ENCODE peak calls at places on chromosomes 6 and 20, in six cellular contexts. K, V, E, F, Y and W are unnamed samples.

GRCh38 chr6:144283781-144284473 is 1.2 kb upstream of the UTRN start:
- DNase-seq in K (no peak), V (no peak), E (no peak), F (no peak), Y (no peak), W (no peak)

GRCh38 chr6:163965426-163966348 is 551.2 kb downstream of the QKI start:
- DNase-seq in K (no peak), V (peak), E (peak), F (no peak), Y (no peak), W (no peak)

GRCh38 chr20:58010186-58010585 is 218.3 kb downstream of the ANKRD60 start:
- DNase-seq in K (peak), V (no peak), E (no peak), F (no peak), Y (no peak), W (no peak)

GRCh38 chr6:77092971-77093370 is 370.3 kb downstream of the HTR1B start:
- DNase-seq in K (no peak), V (no peak), E (no peak), F (no peak), Y (no peak), W (no peak)

GRCh38 chr6:39849228-39849627 is 57.1 kb downstream of the DAAM2 start:
- DNase-seq in K (no peak), V (no peak), E (no peak), F (no peak), Y (no peak), W (no peak)

GRCh38 chr6:45681860-45682488 is 304.2 kb upstream of the SUPT3H start:
- DNase-seq in K (no peak), V (no peak), E (no peak), F (peak), Y (no peak), W (no peak)

GRCh38 chr6:81451787-81452186 is 300.7 kb downstream of the TENT5A start:
- DNase-seq in K (no peak), V (peak), E (no peak), F (no peak), Y (no peak), W (no peak)

GRCh38 chr6:42404494-42404893 is 47.2 kb downstream of the TRERF1 start:
- DNase-seq in K (no peak), V (peak), E (no peak), F (no peak), Y (peak), W (no peak)

GRCh38 chr20:34999021-34999451 is 43.4 kb downstream of the MYH7B start:
- DNase-seq in K (no peak), V (no peak), E (no peak), F (no peak), Y (no peak), W (no peak)

GRCh38 chr6:109513571-109514071 is 30.6 kb upstream of the ZBTB24 start:
- DNase-seq in K (no peak), V (no peak), E (no peak), F (no peak), Y (no peak), W (no peak)

GRCh38 chr6:71222676-71223075 is 65.9 kb upstream of the OGFRL1 start:
- DNase-seq in K (no peak), V (no peak), E (no peak), F (no peak), Y (no peak), W (no peak)

GRCh38 chr6:169967687-169968086 is 216.3 kb downstream of the ERMARD start:
- DNase-seq in K (no peak), V (no peak), E (no peak), F (no peak), Y (no peak), W (no peak)

DNA sequence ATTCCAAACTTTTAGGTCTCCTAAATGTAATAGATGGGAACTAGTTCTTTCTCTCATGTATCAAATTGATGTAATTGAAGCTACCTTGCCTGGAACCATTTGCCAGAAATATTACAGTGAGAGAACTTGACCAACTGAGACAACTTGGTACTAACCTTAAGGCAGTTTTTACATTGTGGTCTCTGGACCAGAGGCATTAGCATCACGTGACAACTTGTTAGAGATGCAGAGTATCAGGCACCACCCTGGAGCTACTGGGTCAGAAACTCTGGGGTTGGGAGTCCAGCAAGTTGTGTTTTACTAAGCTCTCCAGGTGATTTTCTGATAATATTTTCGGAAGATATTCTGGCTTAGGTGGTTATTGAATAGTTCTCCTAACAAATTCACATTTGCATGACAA is 982.1 kb upstream of the SLC35B3 start:
- DNase-seq in K (no peak), V (no peak), E (no peak), F (no peak), Y (no peak), W (no peak)
- H3K27ac ChIP-seq in K (no peak), V (no peak), E (no peak), F (no peak), Y (no peak), W (no peak)

GRCh38 chr20:62236997-62237771 is 1.1 kb upstream of the OSBPL2 start:
- DNase-seq in K (no peak), V (no peak), E (no peak), F (no peak), Y (no peak), W (no peak)
- H3K27ac ChIP-seq in K (no peak), V (peak), E (peak), F (no peak), Y (peak), W (no peak)

GRCh38 chr6:79878142-79878748 is 69.1 kb downstream of the ELOVL4 start:
- DNase-seq in K (no peak), V (no peak), E (peak), F (no peak), Y (peak), W (no peak)
- H3K27ac ChIP-seq in K (no peak), V (no peak), E (no peak), F (no peak), Y (no peak), W (no peak)

GRCh38 chr6:24743944-24744335 is 25.0 kb upstream of the C6orf62 start:
- DNase-seq in K (no peak), V (no peak), E (no peak), F (no peak), Y (no peak), W (no peak)
- H3K27ac ChIP-seq in K (no peak), V (peak), E (no peak), F (no peak), Y (peak), W (peak)

GRCh38 chr6:168219167-168219566 is 100.4 kb downstream of the DACT2 start:
- DNase-seq in K (no peak), V (no peak), E (no peak), F (no peak), Y (no peak), W (no peak)
- H3K27ac ChIP-seq in K (no peak), V (no peak), E (no peak), F (no peak), Y (no peak), W (no peak)

DNA sequence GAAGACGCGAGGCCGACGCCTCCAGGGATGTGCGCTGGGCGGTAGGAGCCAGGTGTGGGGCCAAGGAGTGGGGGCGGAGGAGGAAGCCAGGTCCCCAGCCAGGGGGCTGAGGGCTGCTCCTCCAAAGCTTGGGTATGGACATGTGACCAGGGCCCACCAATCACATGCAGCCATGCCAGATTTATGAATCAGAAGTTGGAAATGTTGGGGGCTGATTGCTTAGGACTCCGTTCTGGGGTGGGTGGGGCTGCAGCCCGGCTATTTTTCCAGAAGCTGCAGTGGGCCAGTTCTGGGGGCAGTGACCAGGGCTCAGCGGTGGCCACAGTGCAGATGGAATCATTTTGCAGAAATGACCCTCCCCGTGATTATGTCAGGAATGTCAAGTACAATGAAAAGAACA is 96.0 kb downstream of the CEBPB start:
- DNase-seq in K (peak), V (peak), E (peak), F (no peak), Y (no peak), W (no peak)
- H3K27ac ChIP-seq in K (no peak), V (peak), E (no peak), F (no peak), Y (peak), W (peak)

DNA sequence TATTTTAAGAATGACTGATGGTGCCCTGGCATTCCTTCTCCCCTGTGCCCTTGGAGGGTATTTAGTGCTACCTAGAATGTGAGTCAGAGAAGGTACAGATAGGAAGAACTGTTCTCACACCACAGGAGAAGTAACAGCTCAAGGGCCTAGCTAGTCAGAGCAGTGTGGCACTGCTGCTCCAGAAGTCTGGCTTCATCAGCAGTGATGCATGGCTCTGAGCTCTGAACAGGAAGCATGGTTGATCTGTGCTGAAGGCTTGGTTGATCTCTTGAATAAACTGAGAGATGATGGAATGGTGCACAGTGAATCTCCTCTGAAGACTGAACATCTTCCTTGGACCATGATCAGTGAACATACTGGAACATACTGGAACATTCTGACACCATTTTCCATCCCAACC is 425.3 kb upstream of the SLC35B3 start:
- DNase-seq in K (no peak), V (no peak), E (no peak), F (no peak), Y (no peak), W (no peak)
- H3K27ac ChIP-seq in K (no peak), V (no peak), E (no peak), F (no peak), Y (no peak), W (no peak)

GRCh38 chr6:112247275-112247674 is 7.1 kb downstream of the LAMA4 start:
- DNase-seq in K (no peak), V (no peak), E (no peak), F (no peak), Y (no peak), W (no peak)
- H3K27ac ChIP-seq in K (no peak), V (no peak), E (no peak), F (no peak), Y (peak), W (no peak)

DNA sequence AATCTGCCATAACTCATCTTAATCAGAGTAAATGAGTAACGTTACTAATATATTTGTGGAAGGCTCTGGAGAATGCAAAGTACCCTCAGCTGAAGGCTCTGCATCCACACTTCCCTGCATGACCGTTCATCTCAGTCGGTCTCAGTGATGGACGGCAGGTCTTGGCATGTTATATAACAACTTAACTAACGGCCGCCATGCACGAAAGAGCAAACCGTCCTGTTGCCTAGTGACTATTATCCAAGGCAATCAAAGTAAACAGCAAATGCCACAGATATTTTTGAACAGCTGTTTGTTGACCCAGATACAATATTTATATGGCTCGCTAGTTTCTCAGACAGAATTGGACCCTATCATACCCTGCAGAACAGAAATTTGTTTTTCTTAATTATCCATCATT is 194.9 kb upstream of the SMLR1 start:
- DNase-seq in K (no peak), V (no peak), E (no peak), F (no peak), Y (no peak), W (no peak)
- H3K27ac ChIP-seq in K (no peak), V (no peak), E (no peak), F (no peak), Y (no peak), W (no peak)

DNA sequence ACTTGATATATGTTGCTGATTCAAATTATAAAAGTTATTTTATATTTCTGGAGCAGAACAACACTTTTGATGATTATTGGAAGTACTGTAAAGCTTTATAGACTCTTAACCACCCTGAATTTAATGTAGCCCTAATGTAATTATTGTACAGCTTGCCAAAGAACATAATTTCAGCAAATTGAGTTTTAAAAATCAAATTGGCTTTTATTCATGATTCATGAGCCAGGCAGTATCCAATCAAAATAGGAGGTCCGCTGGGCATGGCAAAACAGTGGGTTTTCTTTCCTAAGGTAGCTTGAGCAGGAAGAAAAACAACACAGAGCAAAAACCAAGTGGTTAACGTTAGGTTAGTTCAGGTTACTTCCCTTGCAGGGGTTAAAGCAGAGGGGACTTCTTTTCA is 64.8 kb upstream of the MAP7 start:
- DNase-seq in K (no peak), V (no peak), E (no peak), F (no peak), Y (no peak), W (no peak)
- H3K27ac ChIP-seq in K (no peak), V (no peak), E (no peak), F (no peak), Y (no peak), W (no peak)